ENCODE peak calls at places on chromosomes 4 and X, in five cellular contexts. P, N, M, B and J are unnamed samples. For H3K27me3, the result is how much of the 10 kb centered on the place peaks cover.

GRCh38 chr4:3029464-3029863 is 44.9 kb downstream of the HTT-AS start:
- DNase-seq in P (no peak), N (no peak), M (no peak), B (no peak), J (no peak)

GRCh38 chrX:77447339-77448149 is at the start of gene FGF16:
- DNase-seq in P (no peak), N (no peak), M (no peak), B (no peak), J (no peak)

GRCh38 chr4:75555294-75556164 is at the start of gene ODAPH:
- DNase-seq in P (peak), N (peak), M (peak), B (no peak), J (no peak)

GRCh38 chr4:78518551-78518950 is 33.0 kb upstream of the ANXA3 start:
- DNase-seq in P (no peak), N (no peak), M (no peak), B (no peak), J (no peak)

GRCh38 chrX:77426811-77427210 is 20.4 kb upstream of the FGF16 start:
- DNase-seq in P (peak), N (no peak), M (no peak), B (no peak), J (no peak)

GRCh38 chrX:46573331-46573895 is at the start of gene CHST7:
- DNase-seq in P (peak), N (peak), M (peak), B (peak), J (peak)

GRCh38 chr4:154049457-154050181 is 260.7 kb upstream of the SFRP2 start:
- DNase-seq in P (peak), N (no peak), M (peak), B (peak), J (no peak)

GRCh38 chr4:57426779-57427395 is 316.7 kb upstream of the IGFBP7 start:
- DNase-seq in P (peak), N (no peak), M (peak), B (peak), J (peak)

GRCh38 chrX:132532955-132533354 is 44.1 kb upstream of the MBNL3 start:
- DNase-seq in P (peak), N (no peak), M (no peak), B (no peak), J (no peak)

GRCh38 chrX:13085533-13085932 is 41.1 kb upstream of the FAM9C start:
- DNase-seq in P (no peak), N (no peak), M (no peak), B (no peak), J (no peak)

GRCh38 chr4:88134536-88135361 is 23.7 kb downstream of the ABCG2 start:
- DNase-seq in P (no peak), N (no peak), M (peak), B (no peak), J (peak)

GRCh38 chrX:129957241-129958099 is 25.0 kb upstream of the BCORL1 start:
- DNase-seq in P (peak), N (peak), M (peak), B (peak), J (peak)

GRCh38 chr4:128341634-128342033 is 54.0 kb upstream of the PGRMC2 start:
- DNase-seq in P (no peak), N (no peak), M (no peak), B (no peak), J (no peak)

GRCh38 chr4:108372678-108373077 is 203.9 kb upstream of the LEF1 start:
- DNase-seq in P (no peak), N (peak), M (no peak), B (no peak), J (no peak)

GRCh38 chr4:61851126-61851525 is 651.0 kb downstream of the ADGRL3 start:
- DNase-seq in P (no peak), N (no peak), M (no peak), B (no peak), J (no peak)

GRCh38 chr4:61853041-61853440 is 652.9 kb downstream of the ADGRL3 start:
- DNase-seq in P (no peak), N (no peak), M (no peak), B (no peak), J (no peak)
- H3K4me3 ChIP-seq in P (no peak), N (no peak), M (no peak), B (no peak), J (no peak)

GRCh38 chr4:4775493-4776004 is 83.9 kb upstream of the MSX1 start:
- DNase-seq in P (no peak), N (no peak), M (no peak), B (no peak), J (no peak)
- H3K27me3 ChIP-seq in P (under half), N (under half), M (under half), B (under half), J (under half)

GRCh38 chr4:181008164-181008563 is 1235.0 kb upstream of the TENM3 start:
- DNase-seq in P (no peak), N (no peak), M (no peak), B (no peak), J (no peak)
- H3K4me3 ChIP-seq in P (no peak), N (no peak), M (no peak), B (no peak), J (no peak)

DNA sequence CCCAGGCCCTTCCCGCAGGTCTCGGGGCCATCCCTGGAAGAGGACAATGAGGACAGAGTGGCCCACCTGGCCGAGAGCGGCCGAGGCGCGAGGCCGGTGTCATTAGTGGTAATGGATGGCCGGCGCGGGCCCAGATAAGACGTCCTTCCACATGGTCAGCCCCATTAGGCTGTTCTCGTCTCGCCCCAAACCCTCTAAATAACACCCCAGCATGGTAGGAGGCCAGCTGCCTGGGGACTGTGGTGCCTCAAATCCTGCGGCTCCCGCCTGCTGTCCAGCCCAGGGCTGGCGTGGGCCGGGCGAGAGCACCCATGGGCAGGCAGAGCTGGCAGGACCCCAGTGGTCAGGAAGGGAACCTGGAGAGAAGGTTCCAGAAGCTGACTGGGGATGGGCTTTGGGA is 121.7 kb downstream of the FAM53A start:
- DNase-seq in P (no peak), N (no peak), M (no peak), B (no peak), J (no peak)
- H3K27me3 ChIP-seq in P (under half), N (under half), M (half or more), B (under half), J (under half)

DNA sequence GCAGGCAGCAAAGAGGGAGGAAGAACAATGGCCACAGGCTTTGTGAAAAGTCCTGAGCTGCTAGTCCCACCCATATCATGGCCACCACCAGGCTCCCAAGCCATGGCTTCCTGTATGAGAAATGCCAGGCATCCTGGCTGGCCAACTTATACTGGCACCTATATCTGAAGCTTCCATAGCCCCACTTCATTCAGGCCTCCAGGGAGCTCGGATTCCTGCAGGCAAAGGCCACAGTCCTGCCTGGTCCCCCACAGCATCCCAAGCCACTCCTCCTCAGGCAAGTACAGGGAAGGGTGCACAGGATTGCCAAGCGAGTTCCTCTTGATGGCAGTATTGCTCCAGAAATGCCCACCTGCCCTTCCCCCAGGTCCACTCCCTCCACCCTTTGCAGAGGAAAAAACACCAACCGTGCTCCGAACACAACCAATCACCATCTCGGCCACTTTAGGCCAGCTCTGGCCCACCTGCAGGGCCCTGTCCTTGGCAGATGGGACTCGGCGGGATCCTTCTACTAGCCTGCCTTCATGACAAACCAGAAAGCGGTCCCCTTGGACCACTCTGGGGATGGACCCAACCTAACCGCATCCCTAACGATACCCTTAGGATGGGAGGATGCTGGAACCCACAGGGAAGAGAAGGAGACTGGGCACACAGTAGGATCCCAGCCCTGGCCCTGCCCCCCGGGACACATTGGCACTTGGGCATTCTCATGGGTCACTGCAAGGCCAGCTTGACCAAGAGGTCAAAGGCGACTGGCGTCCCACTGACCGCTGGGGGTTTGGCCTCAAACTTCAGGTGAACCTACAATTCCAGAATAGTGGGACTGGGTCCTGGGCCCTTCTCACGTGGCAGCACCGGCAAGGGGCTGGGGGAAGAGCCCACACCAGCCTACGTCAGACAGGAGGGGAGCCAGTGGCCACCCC is 220.4 kb upstream of the AGTR2 start:
- DNase-seq in P (no peak), N (no peak), M (peak), B (no peak), J (no peak)
- H3K4me3 ChIP-seq in P (no peak), N (no peak), M (no peak), B (no peak), J (no peak)

GRCh38 chrX:109760922-109761250 is 27.8 kb upstream of the ACSL4 start:
- DNase-seq in P (no peak), N (no peak), M (no peak), B (no peak), J (no peak)
- H3K27me3 ChIP-seq in P (under half), N (under half), M (under half), B (under half), J (under half)

GRCh38 chr4:185772391-185773093 is 39.5 kb downstream of the SORBS2 start:
- DNase-seq in P (no peak), N (no peak), M (no peak), B (no peak), J (no peak)

GRCh38 chr4:185774815-185775684 is 36.9 kb downstream of the SORBS2 start:
- DNase-seq in P (peak), N (no peak), M (no peak), B (no peak), J (peak)

GRCh38 chr4:185775792-185776555 is 36.0 kb downstream of the SORBS2 start:
- DNase-seq in P (peak), N (no peak), M (no peak), B (no peak), J (no peak)

GRCh38 chr4:185773419-185773818 is 38.6 kb downstream of the SORBS2 start:
- DNase-seq in P (no peak), N (no peak), M (no peak), B (no peak), J (no peak)

GRCh38 chr4:185774076-185774731 is 37.8 kb downstream of the SORBS2 start:
- DNase-seq in P (no peak), N (no peak), M (no peak), B (no peak), J (no peak)
- H3K4me3 ChIP-seq in P (peak), N (no peak), M (no peak), B (no peak), J (peak)